ENCODE peak calls at places on chromosomes 7 and 10, in ten cellular contexts. G is K562, B is stomach, J is esophagus muscularis mucosa, M is upper lobe of left lung, V is sigmoid colon, R is HepG2, S is GM12878, F is H1, A is SK-N-SH. X is an unnamed sample.

GRCh38 chr7:66176914-66177313 is 28.2 kb upstream of the TPST1 start:
- DNase-seq in R (no peak), F (no peak), J (no peak), A (no peak), G (no peak), B (no peak), S (no peak), V (no peak), M (no peak), X (no peak)

GRCh38 chr7:129607471-129608120 is 3.9 kb upstream of the NRF1 start:
- DNase-seq in R (no peak), J (no peak), M (peak; percentile 40), A (peak; percentile 64), F (no peak), V (no peak), S (no peak), G (peak; percentile 86), B (no peak), X (peak; percentile 45)

GRCh38 chr7:99624487-99624886 is 7.7 kb downstream of the ZSCAN25 start:
- DNase-seq in G (no peak), S (no peak), V (no peak), R (no peak), M (no peak), A (no peak), B (no peak), J (peak; percentile 84), F (no peak), X (peak; percentile 34)

GRCh38 chr7:109479388-109479787 is 909.7 kb downstream of the DNAJB9 start:
- DNase-seq in R (no peak), J (no peak), F (no peak), G (no peak), V (no peak), M (no peak), B (no peak), A (peak; percentile 5), S (no peak), X (no peak)

GRCh38 chr7:91265693-91266066 is 1.4 kb downstream of the FZD1 start:
- DNase-seq in J (no peak), R (no peak), S (no peak), G (no peak), F (no peak), A (no peak), M (no peak), V (peak; percentile 65), B (no peak), X (peak; percentile 24)

GRCh38 chr10:127195041-127195506 is 1.3 kb downstream of the INSYN2A start:
- DNase-seq in G (no peak), B (no peak), S (no peak), V (no peak), R (no peak), F (no peak), M (no peak), A (peak; percentile 65), J (no peak), X (no peak)

GRCh38 chr7:130955560-130955919 is 221.5 kb upstream of the KLF14 start:
- DNase-seq in G (no peak), V (no peak), R (no peak), F (no peak), M (no peak), B (no peak), S (no peak), A (no peak), J (no peak), X (no peak)

GRCh38 chr7:98165827-98166667 is 45.2 kb upstream of the BHLHA15 start:
- DNase-seq in B (peak; percentile 79), S (no peak), G (peak; percentile 33), V (no peak), J (no peak), M (peak; percentile 65), R (peak; percentile 33), F (peak; percentile 36), A (peak; percentile 80), X (peak; percentile 72)

GRCh38 chr10:71771821-71772617 is 1.3 kb downstream of the VSIR start:
- DNase-seq in G (peak; percentile 67), F (no peak), J (no peak), A (no peak), M (peak; percentile 68), S (no peak), B (peak; percentile 54), R (no peak), V (peak; percentile 96), X (peak; percentile 69)

GRCh38 chr10:11017575-11018425 is at the start of gene CELF2:
- DNase-seq in B (peak; percentile 62), S (no peak), G (peak; percentile 18), A (peak; percentile 67), R (no peak), M (peak; percentile 77), J (no peak), F (peak; percentile 46), V (peak; percentile 81), X (peak; percentile 82)

GRCh38 chr10:24618401-24618800 is 105.3 kb downstream of the ARHGAP21 start:
- DNase-seq in M (no peak), S (no peak), B (no peak), R (no peak), V (no peak), G (no peak), F (no peak), A (no peak), J (no peak), X (no peak)

GRCh38 chr10:24625778-24626177 is 97.9 kb downstream of the ARHGAP21 start:
- DNase-seq in A (no peak), V (no peak), M (no peak), G (no peak), B (no peak), R (no peak), S (no peak), F (no peak), J (no peak), X (peak; percentile 13)

GRCh38 chr10:24617771-24618396 is 105.8 kb downstream of the ARHGAP21 start:
- DNase-seq in B (peak; percentile 68), A (peak; percentile 14), V (peak; percentile 71), J (no peak), G (peak; percentile 68), S (no peak), M (peak; percentile 35), F (peak; percentile 60), R (peak; percentile 50), X (peak; percentile 66)

DNA sequence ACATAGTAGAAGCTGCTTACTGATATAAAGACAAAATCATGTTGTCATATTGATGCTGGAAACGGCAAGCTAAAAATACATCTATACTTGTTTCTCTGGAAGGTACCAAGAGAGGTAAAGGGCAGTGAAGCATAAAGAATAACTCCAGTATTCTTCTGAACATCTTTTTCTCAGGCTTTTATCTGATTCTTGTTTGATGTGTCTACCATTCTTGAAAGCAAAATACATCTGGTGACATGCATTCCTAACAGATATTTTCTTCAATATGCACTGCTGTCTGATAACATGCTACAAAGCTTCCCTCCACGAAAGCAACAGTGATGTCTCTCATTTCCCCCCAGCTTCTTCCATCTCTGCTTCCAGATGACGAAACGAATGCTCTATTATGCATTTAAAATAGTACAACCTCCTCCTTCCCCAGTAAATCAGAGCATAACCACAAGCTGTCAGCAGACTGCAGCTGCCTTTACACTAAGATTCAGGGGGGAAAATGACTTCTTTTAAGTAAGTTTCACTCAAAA is 100.8 kb downstream of the ARHGAP21 start:
- DNase-seq in S (no peak), J (no peak), A (no peak), M (no peak), G (no peak), F (no peak), B (no peak), V (no peak), R (no peak), X (no peak)
- TF ChIP-seq EP300 in S (no peak), J (no peak), A (no peak), M (no peak), G (no peak), F (no peak), B (no peak), V (no peak), R (no peak), X (no peak)

DNA sequence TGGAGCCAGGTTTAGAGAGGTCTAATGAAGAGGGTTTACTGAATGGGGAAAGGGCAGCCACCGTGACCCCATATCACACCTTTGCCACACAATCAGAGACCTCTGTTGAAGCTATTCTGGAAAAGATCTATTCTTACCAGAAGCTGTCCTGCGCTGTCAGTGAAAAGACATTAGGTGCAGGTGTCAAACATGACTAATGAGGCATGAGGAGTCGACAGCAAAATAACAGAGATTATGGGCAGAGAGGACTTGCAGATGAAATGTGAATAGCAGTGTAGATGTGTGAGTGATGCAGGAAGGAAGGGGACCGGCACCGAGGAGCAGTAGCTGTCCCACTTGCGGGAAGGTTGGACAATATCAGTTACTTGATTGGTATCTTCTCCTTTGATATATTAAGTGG is 627.7 kb upstream of the GALNT17 start:
- DNase-seq in S (no peak), M (no peak), A (no peak), V (no peak), B (no peak), F (no peak), J (no peak), R (no peak), G (no peak), X (no peak)
- TF ChIP-seq POLR2AphosphoS5 in S (no peak), M (no peak), A (no peak), V (no peak), B (no peak), F (no peak), J (no peak), R (no peak), G (no peak), X (no peak)

GRCh38 chr10:86798636-86799035 is 42.2 kb downstream of the BMPR1A start:
- DNase-seq in J (no peak), F (no peak), R (no peak), G (no peak), V (no peak), A (no peak), S (peak; percentile 57), B (no peak), M (no peak), X (no peak)
- TF ChIP-seq EP300 in J (no peak), F (no peak), R (no peak), G (no peak), V (no peak), A (no peak), S (no peak), B (no peak), M (no peak), X (no peak)

GRCh38 chr10:69338547-69339450 is 60.5 kb downstream of the HK1 start:
- DNase-seq in B (no peak), R (no peak), F (no peak), V (no peak), G (no peak), M (no peak), S (no peak), A (peak; percentile 6), J (no peak), X (no peak)

GRCh38 chr10:69336952-69337311 is 58.6 kb downstream of the HK1 start:
- DNase-seq in V (no peak), M (no peak), S (no peak), F (no peak), R (no peak), A (no peak), G (no peak), J (no peak), B (no peak), X (no peak)

GRCh38 chr10:69338133-69338456 is 59.8 kb downstream of the HK1 start:
- DNase-seq in M (peak; percentile 65), A (peak; percentile 10), F (no peak), V (no peak), R (no peak), B (no peak), S (no peak), J (no peak), G (no peak), X (no peak)

GRCh38 chr10:69335613-69336012 is 57.3 kb downstream of the HK1 start:
- DNase-seq in R (no peak), J (no peak), V (no peak), B (no peak), F (no peak), M (no peak), S (no peak), G (no peak), A (no peak), X (no peak)

GRCh38 chr10:69337312-69338132 is 59.2 kb downstream of the HK1 start:
- DNase-seq in J (no peak), M (peak; percentile 57), B (no peak), S (no peak), G (no peak), R (no peak), A (peak; percentile 41), F (no peak), V (no peak), X (no peak)
- TF ChIP-seq POLR2AphosphoS5 in J (no peak), M (peak; percentile 35), B (no peak), S (no peak), G (no peak), R (no peak), A (no peak), F (no peak), V (no peak), X (no peak)